ENCODE peak calls at places on chromosomes 4 and X, in seven cellular contexts. X is fibroblast of pulmonary artery, M is bronchial epithelial cell, Y is tibial nerve, D is GM12865, P is choroid plexus epithelial cell, F is tibial artery. H is an unnamed sample.

GRCh38 chr4:4985844-4986243 is 33.4 kb downstream of the CYTL1 start:
- DNase-seq in X (no peak), M (no peak), Y (no peak), D (no peak), P (no peak), F (no peak), H (peak; percentile 16)

GRCh38 chr4:1413221-1413663 is 7.0 kb upstream of the NKX1-1 start:
- DNase-seq in X (no peak), M (no peak), Y (no peak), D (no peak), P (no peak), F (no peak), H (no peak)

GRCh38 chr4:73452953-73453700 is 17.1 kb downstream of the AFP start:
- DNase-seq in X (peak; percentile 11), M (peak; percentile 48), Y (no peak), D (no peak), P (peak; percentile 35), F (no peak), H (no peak)

GRCh38 chr4:44016582-44017421 is 431.8 kb downstream of the KCTD8 start:
- DNase-seq in X (no peak), M (no peak), Y (no peak), D (peak; percentile 9), P (peak; percentile 6), F (no peak), H (no peak)

GRCh38 chr4:128159967-128160366 is 98.9 kb downstream of the LARP1B start:
- DNase-seq in X (peak; percentile 56), M (peak; percentile 83), Y (no peak), D (no peak), P (peak; percentile 92), F (no peak), H (peak; percentile 75)

GRCh38 chrX:12567857-12568256 is 223.4 kb upstream of the PRPS2 start:
- DNase-seq in X (peak; percentile 35), M (peak; percentile 28), Y (no peak), D (peak; percentile 9), P (peak; percentile 17), F (no peak), H (peak; percentile 26)

GRCh38 chr4:146159384-146160058 is 16.0 kb upstream of the LSM6 start:
- DNase-seq in X (no peak), M (no peak), Y (no peak), D (peak; percentile 71), P (no peak), F (no peak), H (no peak)

GRCh38 chr4:54400802-54401201 is 171.7 kb downstream of the PDGFRA start:
- DNase-seq in X (peak; percentile 87), M (peak; percentile 47), Y (no peak), D (no peak), P (peak; percentile 85), F (no peak), H (peak; percentile 84)

GRCh38 chr4:143351149-143351691 is 14.5 kb downstream of the GAB1 start:
- DNase-seq in X (no peak), M (no peak), Y (no peak), D (no peak), P (no peak), F (no peak), H (no peak)

GRCh38 chr4:36243355-36244256 is 708 bp downstream of the ARAP2 start:
- DNase-seq in X (peak; percentile 22), M (peak; percentile 59), Y (no peak), D (no peak), P (peak; percentile 29), F (no peak), H (peak; percentile 12)

GRCh38 chrX:2707334-2707760 is 16.3 kb downstream of the CD99 start:
- DNase-seq in X (peak; percentile 84), M (peak; percentile 97), Y (peak; percentile 52), D (peak; percentile 88), P (peak; percentile 88), F (peak; percentile 81), H (peak; percentile 73)
- H3K4me3 ChIP-seq in X (no peak overlapping the region), M (no peak overlapping the region), Y (no peak overlapping the region), D (no peak overlapping the region), P (no peak overlapping the region), F (no peak overlapping the region), H (no peak overlapping the region)

DNA sequence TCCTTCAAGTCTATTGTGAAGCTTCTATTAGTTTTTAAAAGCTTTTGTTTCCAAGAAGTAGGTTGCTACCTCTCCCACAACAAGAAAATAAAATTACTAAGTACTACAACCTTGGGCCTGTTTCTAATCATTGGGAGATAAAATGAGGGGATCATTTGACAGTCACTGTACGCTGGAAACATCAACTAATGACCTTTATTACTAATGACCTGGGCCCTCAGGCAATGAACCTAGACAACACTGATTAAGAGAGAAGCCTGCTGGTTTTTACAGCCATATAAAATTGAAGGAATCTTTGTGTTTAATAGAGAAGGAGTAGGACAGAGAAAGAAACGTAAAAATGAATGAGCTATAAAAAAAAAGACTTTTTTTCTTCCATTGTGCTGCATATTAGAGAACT is 1000.9 kb downstream of the STPG2 start:
- DNase-seq in X (no peak), M (no peak), Y (no peak), D (no peak), P (no peak), F (no peak), H (no peak)
- H3K4me3 ChIP-seq in X (no peak overlapping the region), M (no peak overlapping the region), Y (no peak overlapping the region), D (no peak overlapping the region), P (no peak overlapping the region), F (no peak overlapping the region), H (no peak overlapping the region)

GRCh38 chrX:49040376-49040955 is 2.7 kb downstream of the TFE3 start:
- DNase-seq in X (peak; percentile 26), M (peak; percentile 26), Y (no peak), D (no peak), P (peak; percentile 14), F (no peak), H (peak; percentile 31)
- H3K4me3 ChIP-seq in X (peak overlapping the region; percentile 68), M (peak overlapping the region; percentile 21), Y (no peak overlapping the region), D (no peak overlapping the region), P (peak overlapping the region; percentile 44), F (peak overlapping the region; percentile 88), H (peak overlapping the region; percentile 38)

GRCh38 chrX:132958086-132958703 is at the start of gene HS6ST2:
- DNase-seq in X (no peak), M (no peak), Y (no peak), D (no peak), P (no peak), F (no peak), H (no peak)
- H3K4me3 ChIP-seq in X (peak within 1 kb of the TSS; percentile 12), M (peak within 1 kb of the TSS; percentile 48), Y (peak within 1 kb of the TSS; percentile 42), D (no peak within 1 kb of the TSS), P (peak within 1 kb of the TSS; percentile 28), F (peak within 1 kb of the TSS; percentile 56), H (peak within 1 kb of the TSS; percentile 26)

DNA sequence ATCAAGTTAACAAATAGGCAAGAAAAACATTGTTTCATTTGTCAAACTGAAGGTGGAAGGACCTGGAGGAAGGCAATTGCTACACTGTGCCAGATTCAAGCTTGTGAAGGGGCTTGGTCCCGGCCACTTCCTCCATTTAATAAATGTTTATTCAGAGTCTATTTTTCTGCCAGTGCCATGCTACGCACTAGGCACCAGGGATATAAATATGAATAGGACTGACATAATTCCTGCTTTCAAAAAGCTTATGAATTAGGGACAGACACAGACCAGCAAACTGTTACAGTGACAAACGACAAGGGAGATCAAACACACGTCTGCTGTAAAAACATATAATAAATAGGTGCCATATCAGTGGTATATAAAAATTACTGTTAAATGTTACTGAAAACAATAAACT is 571 bp downstream of the TLR6 start:
- DNase-seq in X (no peak), M (no peak), Y (no peak), D (peak; percentile 73), P (no peak), F (no peak), H (no peak)
- H3K4me3 ChIP-seq in X (peak overlapping the region; percentile 46), M (no peak overlapping the region), Y (peak overlapping the region; percentile 5), D (peak overlapping the region; percentile 69), P (peak overlapping the region; percentile 52), F (peak overlapping the region; percentile 22), H (no peak overlapping the region)